ENCODE peak calls at places on chromosomes 7 and 10, in ten cellular contexts. L, P, X, R, E, B, Y, N, T and F are unnamed samples.

GRCh38 chr10:101130984-101131961 is at the start of gene TLX1:
- DNase-seq in P (no peak), N (no peak), X (peak; percentile 82), B (peak; percentile 80), Y (no peak), L (no peak), R (peak; percentile 38), T (no peak), E (no peak), F (no peak)

GRCh38 chr7:90551036-90551435 is 45.1 kb upstream of the CDK14 start:
- DNase-seq in L (no peak), X (peak; percentile 7), B (no peak), Y (no peak), P (no peak), T (no peak), E (no peak), N (no peak), R (no peak), F (no peak)

GRCh38 chr7:80869385-80869784 is 49.5 kb downstream of the SEMA3C start:
- DNase-seq in N (peak; percentile 37), R (no peak), E (no peak), P (no peak), L (no peak), Y (no peak), X (no peak), B (no peak), T (no peak), F (no peak)

GRCh38 chr10:35635576-35635975 is 6.5 kb downstream of the FZD8 start:
- DNase-seq in B (peak; percentile 65), N (peak; percentile 50), R (no peak), E (no peak), L (peak; percentile 43), P (peak; percentile 61), X (peak; percentile 81), T (no peak), Y (peak; percentile 62), F (peak; percentile 64)

GRCh38 chr10:13991353-13991752 is 339.4 kb downstream of the FRMD4A start:
- DNase-seq in T (no peak), E (no peak), L (no peak), P (no peak), R (no peak), B (no peak), X (peak; percentile 69), N (no peak), Y (no peak), F (no peak)

GRCh38 chr7:5214236-5214635 is 24.2 kb downstream of the WIPI2 start:
- DNase-seq in R (no peak), L (no peak), T (no peak), X (no peak), Y (no peak), P (no peak), N (no peak), E (no peak), B (no peak), F (no peak)

GRCh38 chr7:24158976-24159375 is 125.0 kb upstream of the NPY start:
- DNase-seq in L (no peak), T (no peak), N (no peak), Y (no peak), E (no peak), X (peak; percentile 25), B (no peak), R (no peak), P (no peak), F (peak; percentile 63)

GRCh38 chr10:122392835-122393234 is 18.3 kb downstream of the PLEKHA1 start:
- DNase-seq in E (no peak), L (no peak), R (no peak), B (no peak), Y (no peak), X (no peak), P (no peak), T (no peak), N (no peak), F (no peak)

GRCh38 chr10:17425584-17426262 is 28.7 kb downstream of the ST8SIA6 start:
- DNase-seq in X (no peak), Y (no peak), N (no peak), R (no peak), P (peak; percentile 51), L (no peak), B (no peak), T (no peak), E (no peak), F (no peak)

GRCh38 chr10:50992972-50993766 is 81.1 kb upstream of the PRKG1 start:
- DNase-seq in R (peak; percentile 34), P (no peak), B (peak; percentile 7), L (no peak), N (peak; percentile 69), Y (no peak), T (no peak), X (peak; percentile 43), E (no peak), F (peak; percentile 98)

GRCh38 chr10:50990568-50991495 is 83.5 kb upstream of the PRKG1 start:
- DNase-seq in T (no peak), Y (no peak), X (peak; percentile 82), P (no peak), N (peak; percentile 73), L (peak; percentile 14), B (peak; percentile 72), R (peak; percentile 49), E (peak; percentile 33), F (peak; percentile 92)

GRCh38 chr10:50993817-50994251 is 80.5 kb upstream of the PRKG1 start:
- DNase-seq in N (peak; percentile 51), L (no peak), Y (no peak), E (no peak), B (no peak), X (no peak), T (no peak), R (no peak), P (no peak), F (peak; percentile 95)

GRCh38 chr10:50992356-50992866 is 81.9 kb upstream of the PRKG1 start:
- DNase-seq in T (no peak), E (no peak), Y (no peak), R (no peak), L (no peak), B (peak; percentile 26), N (no peak), X (peak; percentile 19), P (no peak), F (peak; percentile 48)

DNA sequence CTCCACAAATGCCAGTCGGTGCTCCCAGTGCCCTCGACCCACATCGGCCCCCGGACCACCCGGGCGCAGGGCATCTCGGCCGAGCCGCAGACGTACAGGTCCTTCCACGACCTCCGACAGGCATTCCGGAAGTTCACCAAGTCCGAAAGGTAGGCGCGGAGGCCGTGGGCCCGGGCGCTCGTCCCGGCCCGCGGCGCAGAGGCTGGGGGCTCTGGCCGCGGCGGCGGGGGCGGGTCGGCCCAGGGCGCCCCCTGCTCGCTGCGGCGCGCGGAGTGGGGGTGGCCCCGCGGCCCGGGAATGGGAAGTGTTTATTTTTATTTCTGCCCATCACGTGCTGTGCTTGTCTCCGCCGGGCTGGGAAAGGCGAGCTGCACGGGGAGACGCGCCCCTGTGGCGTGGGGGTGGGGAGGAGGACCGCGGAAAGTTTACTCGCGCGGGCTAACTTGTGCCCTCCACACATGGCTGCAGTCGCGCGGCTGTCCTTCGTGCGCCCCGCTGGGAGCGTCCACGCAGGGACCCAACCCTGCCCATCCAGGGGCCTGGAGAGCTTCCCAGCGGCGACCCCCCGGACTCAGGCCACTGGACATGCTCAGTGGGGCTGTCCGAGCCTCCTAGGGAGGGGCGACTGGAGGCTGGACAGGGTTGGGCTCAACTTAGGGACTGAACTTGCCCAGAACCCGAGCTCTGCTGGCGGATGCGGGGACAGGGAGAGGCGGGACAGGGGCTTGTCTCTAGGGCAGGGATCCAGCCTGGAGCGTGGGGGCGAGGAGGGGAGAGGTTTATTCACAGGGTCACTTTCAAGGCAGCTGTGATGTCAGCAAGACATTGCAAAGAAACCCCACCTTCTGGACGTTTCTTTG is 82.6 kb upstream of the PRKG1 start:
- DNase-seq in L (no peak), R (peak; percentile 71), Y (no peak), B (peak; percentile 64), P (no peak), E (no peak), T (no peak), X (peak; percentile 58), N (peak; percentile 9), F (peak; percentile 78)
- H3K4me3 ChIP-seq in L (peak overlapping the region; percentile 46), R (peak overlapping the region; percentile 65), Y (peak overlapping the region; percentile 52), B (peak overlapping the region; percentile 73), P (no peak overlapping the region), E (peak overlapping the region; percentile 94), T (peak overlapping the region; percentile 68), X (peak overlapping the region; percentile 86), N (peak overlapping the region; percentile 84), F (peak overlapping the region; percentile 85)

DNA sequence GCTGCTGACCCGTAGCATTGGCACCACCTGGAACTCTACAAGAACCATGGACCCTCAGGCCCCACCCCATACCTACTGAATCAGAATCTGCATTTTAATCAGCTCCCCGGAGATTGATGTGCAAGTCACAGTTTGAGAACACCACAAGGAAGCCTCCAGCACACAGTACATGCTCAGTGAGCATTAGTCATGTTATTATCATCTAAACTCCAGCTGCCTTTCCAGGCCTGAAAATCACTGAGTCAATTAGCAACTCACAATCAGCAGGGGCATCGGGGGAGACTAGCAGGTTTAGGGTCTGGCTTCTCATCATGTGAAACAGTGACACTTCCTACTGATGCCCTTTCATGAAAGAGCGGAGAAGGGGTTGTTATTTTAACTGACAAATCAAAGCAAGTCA is 123.0 kb downstream of the PRLHR start:
- DNase-seq in P (no peak), Y (no peak), B (no peak), E (no peak), X (no peak), L (no peak), R (no peak), T (no peak), N (peak; percentile 2), F (no peak)
- H3K4me3 ChIP-seq in P (no peak overlapping the region), Y (no peak overlapping the region), B (no peak overlapping the region), E (no peak overlapping the region), X (no peak overlapping the region), L (no peak overlapping the region), R (no peak overlapping the region), T (no peak overlapping the region), N (no peak overlapping the region), F (no peak overlapping the region)

DNA sequence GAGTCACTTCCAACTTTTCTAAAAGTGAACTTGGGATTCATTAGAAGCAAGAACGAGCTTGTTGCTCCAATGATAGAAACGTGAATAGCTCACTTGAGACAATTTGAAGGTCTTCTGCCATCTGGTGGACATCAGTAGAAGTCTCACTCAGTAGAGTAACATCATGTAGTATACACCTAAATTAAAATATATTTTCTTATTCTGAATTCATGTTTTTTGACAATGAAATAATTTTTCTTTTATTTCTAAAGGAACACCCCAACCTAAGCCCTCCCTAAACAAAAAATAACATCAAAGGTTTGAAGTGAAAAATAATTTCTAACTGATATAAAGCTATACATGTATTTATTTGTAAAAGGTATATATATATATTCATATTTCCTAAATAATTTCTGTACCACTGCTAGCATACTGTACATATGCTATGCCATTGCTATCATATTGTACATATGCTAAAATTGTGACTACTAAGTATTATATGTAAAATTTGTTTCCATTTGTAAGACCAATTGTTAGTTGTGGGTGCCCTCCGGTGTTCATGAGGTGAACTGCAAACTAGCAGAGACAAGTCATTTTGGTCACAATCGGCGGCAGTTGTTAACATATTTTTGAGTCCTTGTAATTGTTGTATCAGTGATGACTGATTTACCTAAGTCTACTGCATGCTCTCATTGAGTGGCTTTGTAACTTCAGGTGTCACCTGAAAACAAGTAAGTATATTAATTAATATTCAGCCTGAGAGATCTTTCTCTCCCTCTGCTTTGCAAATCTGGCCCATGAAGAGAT is 121.9 kb downstream of the PTPRZ1 start:
- DNase-seq in X (peak; percentile 77), N (peak; percentile 69), T (no peak), E (no peak), L (peak; percentile 50), Y (peak; percentile 56), B (peak; percentile 56), P (no peak), R (peak; percentile 19), F (peak; percentile 81)
- H3K4me3 ChIP-seq in X (no peak overlapping the region), N (no peak overlapping the region), T (no peak overlapping the region), E (no peak overlapping the region), L (no peak overlapping the region), Y (no peak overlapping the region), B (no peak overlapping the region), P (no peak overlapping the region), R (no peak overlapping the region), F (no peak overlapping the region)

GRCh38 chr10:100006241-100006886 is 3.4 kb downstream of the DNMBP start:
- DNase-seq in R (no peak), B (no peak), L (peak; percentile 85), Y (no peak), N (peak; percentile 98), E (peak; percentile 9), T (no peak), P (no peak), X (no peak), F (peak; percentile 92)
- H3K4me3 ChIP-seq in R (no peak overlapping the region), B (peak overlapping the region; percentile 39), L (peak overlapping the region; percentile 23), Y (no peak overlapping the region), N (peak overlapping the region; percentile 46), E (no peak overlapping the region), T (no peak overlapping the region), P (no peak overlapping the region), X (no peak overlapping the region), F (peak overlapping the region; percentile 31)